ENCODE peak calls at places on chromosomes 6 and 20, in six cellular contexts. K is GM06990; C is H1; P is aorta; H is brain microvascular endothelial cell; F is effector memory CD4-positive, alpha-beta T cell. J is an unnamed sample. For H3K36me3, the result is how much of the 10 kb centered on the place peaks cover.

GRCh38 chr6:157187182-157188093 is 135.9 kb downstream of the TMEM242 start:
- DNase-seq in K (no peak), C (no peak), P (no peak), H (no peak), F (no peak), J (no peak)

GRCh38 chr6:144782634-144783033 is 497.5 kb downstream of the UTRN start:
- DNase-seq in K (no peak), C (no peak), P (no peak), H (no peak), F (no peak), J (no peak)

GRCh38 chr6:11384531-11385309 is 152.3 kb upstream of the NEDD9 start:
- DNase-seq in K (no peak), C (no peak), P (no peak), H (no peak), F (no peak), J (no peak)

GRCh38 chr20:36173451-36173933 is 19.0 kb downstream of the EPB41L1 start:
- DNase-seq in K (no peak), C (peak), P (no peak), H (peak), F (no peak), J (no peak)

GRCh38 chr6:165556116-165556843 is 106.8 kb downstream of the PDE10A start:
- DNase-seq in K (no peak), C (no peak), P (no peak), H (peak), F (no peak), J (no peak)

GRCh38 chr20:48157970-48158369 is 372.7 kb upstream of the SULF2 start:
- DNase-seq in K (no peak), C (no peak), P (no peak), H (no peak), F (no peak), J (no peak)

GRCh38 chr6:91304506-91304905 is 717.6 kb upstream of the MAP3K7 start:
- DNase-seq in K (no peak), C (no peak), P (no peak), H (peak), F (no peak), J (no peak)

GRCh38 chr6:127547215-127547614 is 28.1 kb upstream of the MTCL3 start:
- DNase-seq in K (no peak), C (no peak), P (no peak), H (no peak), F (no peak), J (no peak)

GRCh38 chr20:54062812-54063280 is 7.5 kb downstream of the BCAS1 start:
- DNase-seq in K (no peak), C (no peak), P (no peak), H (peak), F (no peak), J (no peak)

GRCh38 chr6:7236312-7237209 is 76.4 kb downstream of the SSR1 start:
- DNase-seq in K (peak), C (no peak), P (no peak), H (no peak), F (no peak), J (no peak)

GRCh38 chr20:62269378-62269777 is 31.1 kb downstream of the OSBPL2 start:
- DNase-seq in K (no peak), C (no peak), P (no peak), H (no peak), F (no peak), J (no peak)

GRCh38 chr20:62269871-62270270 is 31.6 kb downstream of the OSBPL2 start:
- DNase-seq in K (no peak), C (no peak), P (no peak), H (no peak), F (no peak), J (no peak)

GRCh38 chr20:62274332-62275262 is 28.2 kb upstream of the ADRM1 start:
- DNase-seq in K (no peak), C (no peak), P (no peak), H (no peak), F (no peak), J (no peak)

GRCh38 chr20:62273421-62273820 is 29.4 kb upstream of the ADRM1 start:
- DNase-seq in K (no peak), C (no peak), P (no peak), H (no peak), F (no peak), J (no peak)

GRCh38 chr20:62272200-62272599 is 30.6 kb upstream of the ADRM1 start:
- DNase-seq in K (no peak), C (no peak), P (no peak), H (no peak), F (no peak), J (no peak)
- H3K36me3 ChIP-seq in K (under half), C (under half), P (under half), H (under half), F (under half), J (under half)

DNA sequence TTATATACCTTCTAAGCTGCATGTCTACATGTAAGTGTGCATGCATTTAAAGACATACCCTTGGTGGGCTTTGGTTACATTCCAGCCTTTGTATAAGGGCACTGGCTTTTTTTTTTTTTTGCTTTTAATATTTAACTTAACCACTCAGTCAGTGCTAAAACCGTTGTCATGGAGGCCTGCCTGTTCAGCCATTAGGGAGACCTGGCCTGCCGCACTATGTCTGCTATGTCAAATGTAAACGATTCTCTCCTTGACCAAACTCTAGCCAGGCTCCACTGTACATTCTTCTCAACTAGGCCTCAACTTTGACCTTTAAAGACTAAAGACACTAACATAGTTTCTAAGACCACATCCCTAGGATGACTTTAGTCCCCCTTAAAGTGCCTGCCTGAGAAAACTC is 48.7 kb upstream of the BTN3A2 start:
- DNase-seq in K (no peak), C (no peak), P (no peak), H (no peak), F (no peak), J (no peak)
- H3K36me3 ChIP-seq in K (under half), C (under half), P (under half), H (under half), F (under half), J (under half)

DNA sequence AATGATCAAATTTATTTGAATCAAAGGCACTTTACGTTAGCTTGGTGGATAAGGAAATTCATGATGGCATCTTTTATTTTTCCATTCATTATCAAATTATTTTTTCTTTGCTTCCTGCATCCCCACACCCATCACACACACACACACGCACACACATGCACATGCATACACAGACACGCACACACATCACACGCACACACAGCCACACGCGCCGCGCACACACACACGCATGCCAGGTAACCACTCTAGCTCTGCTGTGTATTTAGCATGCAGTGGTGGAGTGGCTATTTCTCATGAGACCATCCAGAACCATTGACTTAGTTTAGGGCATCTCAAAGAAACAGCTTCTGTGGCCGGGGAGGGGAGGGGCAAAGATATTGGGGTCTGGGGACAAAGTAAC is 47.0 kb downstream of the GNAS start:
- DNase-seq in K (no peak), C (no peak), P (no peak), H (no peak), F (no peak), J (no peak)
- H3K36me3 ChIP-seq in K (under half), C (under half), P (under half), H (under half), F (under half), J (half or more)

DNA sequence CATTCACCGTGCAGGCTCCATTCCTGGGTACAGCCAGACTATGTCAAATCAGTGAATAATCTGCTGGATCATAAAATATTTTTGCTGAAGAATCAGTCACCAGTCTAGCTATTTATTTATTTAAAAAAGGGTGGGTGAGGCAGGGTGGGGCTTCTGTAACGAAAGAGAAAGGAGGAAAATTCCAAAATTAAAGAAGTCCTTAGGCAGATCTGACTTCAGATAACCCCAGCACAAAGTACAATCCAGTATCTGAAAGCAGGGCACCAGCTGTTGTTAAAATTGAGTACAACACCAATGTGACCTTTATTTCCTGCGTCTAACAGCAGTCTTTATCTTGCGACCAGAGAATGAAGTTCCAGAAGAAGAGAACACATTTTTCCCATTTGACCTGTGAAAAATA is 15.7 kb downstream of the FAM8A1 start:
- DNase-seq in K (no peak), C (no peak), P (no peak), H (no peak), F (no peak), J (no peak)
- H3K36me3 ChIP-seq in K (under half), C (under half), P (under half), H (under half), F (under half), J (under half)

DNA sequence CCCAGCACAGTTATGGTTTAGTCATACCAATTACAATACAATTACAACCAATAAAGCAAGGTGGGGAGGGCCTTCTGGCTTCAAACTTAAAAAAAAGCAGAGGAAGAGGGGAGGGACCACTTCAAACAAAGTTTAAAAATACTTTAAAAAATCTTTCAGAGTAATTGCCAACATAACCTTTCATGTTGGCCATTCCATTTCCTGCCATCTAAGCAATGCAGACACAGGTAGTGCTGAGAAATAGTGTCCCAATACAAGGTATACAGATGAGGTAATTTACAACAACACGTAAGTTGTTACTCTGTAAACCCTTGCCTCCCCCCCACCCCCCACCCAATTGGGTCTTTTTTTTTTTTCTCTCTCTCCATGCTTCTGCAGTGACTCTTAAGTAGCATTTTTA is 18.8 kb upstream of the TBC1D20 start:
- DNase-seq in K (no peak), C (no peak), P (no peak), H (no peak), F (no peak), J (no peak)
- H3K36me3 ChIP-seq in K (under half), C (under half), P (under half), H (under half), F (under half), J (under half)

DNA sequence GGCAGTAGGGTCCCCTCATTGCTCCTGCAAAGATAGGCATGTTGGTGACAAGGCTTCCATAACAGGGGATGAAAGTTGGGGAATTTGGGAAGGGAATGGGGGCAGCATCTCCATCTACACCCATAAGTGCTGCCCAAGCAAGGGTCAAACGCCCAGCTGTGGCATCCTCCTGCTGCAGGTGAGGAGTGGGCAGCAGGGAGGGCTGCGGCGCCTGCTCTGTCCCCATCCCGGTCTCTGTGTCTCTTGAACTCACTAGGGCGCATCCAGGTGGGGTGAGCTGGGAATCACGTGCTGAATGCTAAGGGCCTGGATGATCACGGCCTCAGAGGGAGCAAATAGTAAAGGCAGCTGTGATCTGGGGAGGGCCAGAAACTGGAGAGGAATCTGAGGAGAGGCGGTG is 9.1 kb downstream of the MICA start:
- DNase-seq in K (no peak), C (peak), P (no peak), H (no peak), F (no peak), J (no peak)
- H3K36me3 ChIP-seq in K (under half), C (under half), P (under half), H (under half), F (half or more), J (half or more)

DNA sequence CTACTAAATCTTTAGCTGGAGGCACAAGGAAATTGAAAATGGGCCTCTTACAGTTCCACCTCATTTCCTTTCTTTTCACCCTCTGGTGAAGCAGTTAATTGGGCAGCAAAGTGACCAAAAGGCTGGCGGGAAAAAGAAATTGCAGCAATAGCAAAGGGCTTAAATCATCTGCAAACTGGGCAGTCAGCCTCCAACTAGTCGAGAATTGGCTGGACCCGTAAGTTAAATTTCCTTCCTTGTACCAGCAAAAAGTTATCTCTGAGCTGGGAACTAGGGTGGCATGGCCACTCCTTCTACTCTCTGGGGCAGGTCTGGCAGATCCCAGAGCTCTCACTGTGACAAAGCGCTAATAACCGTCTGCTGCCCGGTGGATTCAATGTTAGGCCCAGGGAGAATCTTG is 33.5 kb downstream of the GHRH start:
- DNase-seq in K (no peak), C (no peak), P (no peak), H (no peak), F (no peak), J (no peak)
- H3K36me3 ChIP-seq in K (under half), C (under half), P (under half), H (half or more), F (half or more), J (half or more)

GRCh38 chr20:44918761-44919160 is 8.9 kb downstream of the PABPC1L start:
- DNase-seq in K (no peak), C (no peak), P (no peak), H (no peak), F (no peak), J (no peak)
- H3K36me3 ChIP-seq in K (under half), C (under half), P (under half), H (under half), F (under half), J (under half)

DNA sequence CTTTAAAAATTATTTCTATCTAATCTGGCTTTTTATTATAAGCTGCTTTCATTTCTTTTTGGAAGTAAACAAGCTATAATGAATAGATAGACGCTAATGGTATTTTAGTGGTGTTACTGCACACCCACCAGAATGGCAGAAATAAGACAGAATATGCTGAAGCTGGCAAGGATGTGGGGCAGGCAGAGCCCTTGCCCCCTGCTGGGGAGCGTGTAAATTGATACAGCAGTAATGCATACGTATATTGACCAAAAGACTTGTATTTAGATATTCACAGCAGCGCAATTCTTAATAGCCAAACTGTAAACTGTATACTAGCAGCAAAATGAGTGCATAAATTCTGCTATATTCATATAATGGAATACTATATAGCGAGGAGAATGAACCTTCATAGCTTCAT is 35.3 kb downstream of the TMEM181 start:
- DNase-seq in K (no peak), C (no peak), P (no peak), H (no peak), F (no peak), J (peak)
- H3K36me3 ChIP-seq in K (under half), C (under half), P (under half), H (under half), F (half or more), J (half or more)

J was measured in CD4-positive, CD25-positive, alpha-beta regulatory T cell.